ENCODE peak calls at places on chromosomes 1 and 21, in six cellular contexts. H is left lung; T is IMR-90; C is H7; B is activated naive CD4-positive, alpha-beta T cell; M is sigmoid colon. X is an unnamed sample.
A peak's percentile ranks its signal among the peaks of the same experiment; 100 is the strongest.

GRCh38 chr1:155978325-155978972 is at the start of gene ARHGEF2:
- DNase-seq in C (peak; percentile 95), B (peak; percentile 70), H (peak; percentile 91), M (peak; percentile 92), T (peak; percentile 64), X (peak; percentile 74)

GRCh38 chr1:36350659-36351171 is 27.3 kb upstream of the EVA1B start:
- DNase-seq in B (peak; percentile 30), T (peak; percentile 80), C (no peak), M (peak; percentile 77), H (peak; percentile 64), X (peak; percentile 94)

GRCh38 chr1:203682401-203683383 is 56.1 kb downstream of the ATP2B4 start:
- DNase-seq in H (no peak), T (peak; percentile 34), M (no peak), B (peak; percentile 13), C (no peak), X (no peak)

GRCh38 chr1:27528701-27529637 is 39.0 kb upstream of the WASF2 start:
- DNase-seq in B (no peak), M (peak; percentile 95), C (peak; percentile 76), T (peak; percentile 79), H (peak; percentile 74), X (peak; percentile 85)

GRCh38 chr1:85274969-85275453 is 1.4 kb downstream of the BCL10 start:
- DNase-seq in T (peak; percentile 92), B (no peak), M (no peak), H (no peak), C (no peak), X (peak; percentile 88)

GRCh38 chr1:184823080-184823479 is 68.4 kb upstream of the EDEM3 start:
- DNase-seq in M (peak; percentile 80), B (no peak), H (no peak), T (peak; percentile 10), C (no peak), X (no peak)

GRCh38 chr1:28815533-28815932 is 3.6 kb downstream of the OPRD1 start:
- DNase-seq in C (peak; percentile 53), M (no peak), B (no peak), T (no peak), H (no peak), X (no peak)

GRCh38 chr1:187244623-187245022 is 415.9 kb downstream of the PLA2G4A start:
- DNase-seq in H (peak; percentile 35), M (no peak), T (no peak), B (no peak), C (no peak), X (no peak)

GRCh38 chr1:235781807-235782206 is 84.9 kb downstream of the LYST start:
- DNase-seq in H (no peak), C (no peak), T (peak; percentile 3), B (no peak), M (no peak), X (peak; percentile 4)

GRCh38 chr1:223246468-223246867 is 103.4 kb upstream of the TLR5 start:
- DNase-seq in M (no peak), B (no peak), H (no peak), T (no peak), C (no peak), X (no peak)

GRCh38 chr1:40078512-40079333 is 18.3 kb downstream of the PPT1 start:
- DNase-seq in C (peak; percentile 52), B (peak; percentile 10), T (peak; percentile 46), H (no peak), M (no peak), X (peak; percentile 64)

GRCh38 chr1:8339203-8339600 is 21.3 kb downstream of the SLC45A1 start:
- DNase-seq in C (no peak), B (no peak), M (no peak), T (no peak), H (no peak), X (no peak)

GRCh38 chr1:183635112-183635605 is 424 bp downstream of the ARPC5 start:
- DNase-seq in B (no peak), T (no peak), C (peak; percentile 80), M (peak; percentile 78), H (peak; percentile 49), X (peak; percentile 67)

GRCh38 chr1:108075055-108075454 is 110.1 kb upstream of the VAV3 start:
- DNase-seq in C (no peak), H (no peak), B (no peak), M (no peak), T (no peak), X (no peak)

GRCh38 chr1:117895482-117896114 is 33.8 kb downstream of the GDAP2 start:
- DNase-seq in T (peak; percentile 92), M (peak; percentile 74), B (peak; percentile 1), H (peak; percentile 36), C (peak; percentile 11), X (peak; percentile 90)

GRCh38 chr1:6631058-6631457 is 6.4 kb downstream of the THAP3 start:
- DNase-seq in B (no peak), T (no peak), H (no peak), M (no peak), C (no peak), X (no peak)

GRCh38 chr1:183433703-183434102 is 15.5 kb upstream of the NMNAT2 start:
- DNase-seq in B (no peak), C (no peak), H (no peak), M (no peak), T (no peak), X (no peak)

GRCh38 chr1:163290025-163290610 is 31.6 kb upstream of the NUF2 start:
- DNase-seq in M (no peak), C (no peak), B (no peak), H (no peak), T (peak; percentile 49), X (peak; percentile 34)

GRCh38 chr1:172654535-172654934 is 4.4 kb upstream of the FASLG start:
- DNase-seq in C (no peak), H (no peak), M (no peak), B (no peak), T (peak; percentile 88), X (peak; percentile 92)

GRCh38 chr21:44484498-44485253 is 29.4 kb downstream of the LRRC3 start:
- DNase-seq in B (no peak), T (no peak), M (no peak), C (peak; percentile 70), H (no peak), X (no peak)

GRCh38 chr1:21552715-21553114 is 43.5 kb downstream of the ALPL start:
- DNase-seq in H (no peak), C (no peak), T (peak; percentile 93), M (no peak), B (no peak), X (peak; percentile 94)

GRCh38 chr1:47963568-47963973 is 33.6 kb downstream of the TRABD2B start:
- DNase-seq in C (no peak), T (no peak), M (peak; percentile 74), B (no peak), H (no peak), X (peak; percentile 10)

GRCh38 chr1:207578796-207579435 is 66.0 kb upstream of the CR1L start:
- DNase-seq in T (no peak), B (no peak), H (no peak), M (no peak), C (no peak), X (no peak)

GRCh38 chr1:239555350-239555749 is 169.0 kb downstream of the CHRM3 start:
- DNase-seq in T (no peak), B (no peak), M (no peak), H (no peak), C (no peak), X (no peak)

GRCh38 chr21:29164330-29164942 is 34.0 kb downstream of the MAP3K7CL start:
- DNase-seq in M (no peak), T (peak; percentile 91), B (no peak), H (no peak), C (peak; percentile 13), X (peak; percentile 88)

GRCh38 chr1:58782308-58783089 is 1.3 kb downstream of the JUN start:
- DNase-seq in M (peak; percentile 85), T (peak; percentile 22), C (peak; percentile 79), B (peak; percentile 48), H (peak; percentile 70), X (peak; percentile 59)

GRCh38 chr1:204971700-204972336 is 71.2 kb upstream of the CNTN2 start:
- DNase-seq in B (no peak), C (no peak), H (no peak), M (no peak), T (peak; percentile 63), X (peak; percentile 95)

GRCh38 chr1:67791686-67792475 is 41.4 kb downstream of the GNG12 start:
- DNase-seq in C (no peak), M (no peak), B (no peak), H (no peak), T (peak; percentile 93), X (peak; percentile 94)

GRCh38 chr1:31755850-31756492 is 8.2 kb downstream of the ADGRB2 start:
- DNase-seq in T (no peak), B (no peak), M (no peak), H (no peak), C (peak; percentile 64), X (no peak)

GRCh38 chr1:17404034-17404671 is 32.2 kb downstream of the PADI6 start:
- DNase-seq in C (peak; percentile 71), H (no peak), T (no peak), M (no peak), B (no peak), X (no peak)

GRCh38 chr1:220818421-220819173 is 31.9 kb downstream of the MTARC1 start:
- DNase-seq in T (peak; percentile 98), B (no peak), M (peak; percentile 95), H (peak; percentile 40), C (peak; percentile 67), X (peak; percentile 94)

GRCh38 chr21:35512321-35512720 is 463.2 kb upstream of the RUNX1 start:
- DNase-seq in B (no peak), C (no peak), H (no peak), T (peak; percentile 31), M (no peak), X (peak; percentile 56)

GRCh38 chr21:46461909-46462308 is 3.2 kb downstream of the DIP2A start:
- DNase-seq in B (no peak), H (no peak), M (no peak), C (no peak), T (no peak), X (no peak)

GRCh38 chr1:162232034-162232433 is 144.6 kb downstream of the SPATA46 start:
- DNase-seq in C (no peak), T (no peak), B (no peak), M (no peak), H (no peak), X (no peak)

GRCh38 chr1:178330153-178330552 is 166.6 kb downstream of the CLEC20A start:
- DNase-seq in T (no peak), M (no peak), C (no peak), H (no peak), B (no peak), X (no peak)

GRCh38 chr1:198205021-198205684 is 48.4 kb downstream of the NEK7 start:
- DNase-seq in B (no peak), C (no peak), H (no peak), T (peak; percentile 45), M (no peak), X (peak; percentile 23)

GRCh38 chr1:203361843-203362524 is 11.1 kb upstream of the FMOD start:
- DNase-seq in C (no peak), B (no peak), H (no peak), M (no peak), T (peak; percentile 82), X (peak; percentile 87)

X was measured in GM23248.